ENCODE peak calls at places on chromosome 15, in ten cellular contexts. One of them, this sample, is unnamed.

GRCh38 chr15:89179966-89180875 is 41.2 kb downstream of the RLBP1 start:
- DNase-seq in cardiac muscle cell: no peak
- DNase-seq in OCI-LY7: no peak
- DNase-seq in uterus: no peak
- DNase-seq in ovary: no peak
- DNase-seq in MM.1S: no peak
- DNase-seq in heart left ventricle: no peak
- DNase-seq in prostate gland: no peak
- DNase-seq in PC-9: no peak
- DNase-seq in upper lobe of right lung: no peak
- DNase-seq in this sample: no peak

GRCh38 chr15:101393172-101393571 is 96.3 kb downstream of the PCSK6 start:
- DNase-seq in OCI-LY7: no peak
- DNase-seq in prostate gland: no peak
- DNase-seq in heart left ventricle: no peak
- DNase-seq in cardiac muscle cell: no peak
- DNase-seq in PC-9: no peak
- DNase-seq in MM.1S: no peak
- DNase-seq in upper lobe of right lung: peak
- DNase-seq in uterus: no peak
- DNase-seq in ovary: no peak
- DNase-seq in this sample: no peak

GRCh38 chr15:68352401-68353062 is 75.0 kb downstream of the FEM1B start:
- DNase-seq in upper lobe of right lung: no peak
- DNase-seq in MM.1S: no peak
- DNase-seq in ovary: peak
- DNase-seq in prostate gland: peak
- DNase-seq in heart left ventricle: no peak
- DNase-seq in cardiac muscle cell: no peak
- DNase-seq in uterus: peak
- DNase-seq in OCI-LY7: peak
- DNase-seq in PC-9: peak
- DNase-seq in this sample: no peak

GRCh38 chr15:83378921-83379561 is 68.1 kb upstream of the SH3GL3 start:
- DNase-seq in heart left ventricle: no peak
- DNase-seq in ovary: no peak
- DNase-seq in MM.1S: no peak
- DNase-seq in PC-9: peak
- DNase-seq in cardiac muscle cell: no peak
- DNase-seq in upper lobe of right lung: no peak
- DNase-seq in uterus: no peak
- DNase-seq in OCI-LY7: no peak
- DNase-seq in prostate gland: no peak
- DNase-seq in this sample: peak

GRCh38 chr15:38668433-38669159 is 104.0 kb upstream of the RASGRP1 start:
- DNase-seq in ovary: no peak
- DNase-seq in heart left ventricle: no peak
- DNase-seq in OCI-LY7: no peak
- DNase-seq in cardiac muscle cell: no peak
- DNase-seq in PC-9: no peak
- DNase-seq in uterus: no peak
- DNase-seq in MM.1S: no peak
- DNase-seq in upper lobe of right lung: no peak
- DNase-seq in prostate gland: no peak
- DNase-seq in this sample: no peak

GRCh38 chr15:39783244-39783820 is 691 bp upstream of the FSIP1 start:
- DNase-seq in OCI-LY7: peak
- DNase-seq in prostate gland: no peak
- DNase-seq in MM.1S: peak
- DNase-seq in ovary: no peak
- DNase-seq in cardiac muscle cell: no peak
- DNase-seq in upper lobe of right lung: no peak
- DNase-seq in PC-9: no peak
- DNase-seq in heart left ventricle: no peak
- DNase-seq in uterus: no peak
- DNase-seq in this sample: no peak

GRCh38 chr15:51620647-51621046 is 1.9 kb downstream of the DMXL2 start:
- DNase-seq in OCI-LY7: no peak
- DNase-seq in heart left ventricle: no peak
- DNase-seq in MM.1S: no peak
- DNase-seq in upper lobe of right lung: no peak
- DNase-seq in cardiac muscle cell: no peak
- DNase-seq in prostate gland: no peak
- DNase-seq in ovary: no peak
- DNase-seq in PC-9: no peak
- DNase-seq in uterus: no peak
- DNase-seq in this sample: no peak

GRCh38 chr15:43514241-43515057 is 3.0 kb upstream of the MAP1A start:
- DNase-seq in MM.1S: peak
- DNase-seq in upper lobe of right lung: peak
- DNase-seq in heart left ventricle: peak
- DNase-seq in cardiac muscle cell: peak
- DNase-seq in uterus: no peak
- DNase-seq in OCI-LY7: peak
- DNase-seq in PC-9: no peak
- DNase-seq in prostate gland: no peak
- DNase-seq in ovary: no peak
- DNase-seq in this sample: no peak

GRCh38 chr15:50353251-50353998 is 1.6 kb downstream of the GABPB1 start:
- DNase-seq in prostate gland: no peak
- DNase-seq in ovary: no peak
- DNase-seq in PC-9: peak
- DNase-seq in upper lobe of right lung: no peak
- DNase-seq in OCI-LY7: peak
- DNase-seq in uterus: no peak
- DNase-seq in heart left ventricle: no peak
- DNase-seq in MM.1S: peak
- DNase-seq in cardiac muscle cell: peak
- DNase-seq in this sample: no peak

GRCh38 chr15:51229907-51230328 is 108.5 kb downstream of the CYP19A1 start:
- DNase-seq in prostate gland: no peak
- DNase-seq in OCI-LY7: peak
- DNase-seq in PC-9: no peak
- DNase-seq in ovary: no peak
- DNase-seq in MM.1S: peak
- DNase-seq in uterus: no peak
- DNase-seq in upper lobe of right lung: no peak
- DNase-seq in cardiac muscle cell: peak
- DNase-seq in heart left ventricle: no peak
- DNase-seq in this sample: no peak

GRCh38 chr15:90924375-90924774 is 8.0 kb downstream of the HDDC3 start:
- DNase-seq in heart left ventricle: no peak
- DNase-seq in uterus: no peak
- DNase-seq in cardiac muscle cell: no peak
- DNase-seq in prostate gland: no peak
- DNase-seq in OCI-LY7: no peak
- DNase-seq in ovary: no peak
- DNase-seq in upper lobe of right lung: no peak
- DNase-seq in PC-9: no peak
- DNase-seq in MM.1S: no peak
- DNase-seq in this sample: no peak

GRCh38 chr15:23566070-23567050 is 886 bp downstream of the MKRN3 start:
- DNase-seq in prostate gland: no peak
- DNase-seq in OCI-LY7: no peak
- DNase-seq in ovary: no peak
- DNase-seq in cardiac muscle cell: no peak
- DNase-seq in heart left ventricle: no peak
- DNase-seq in MM.1S: no peak
- DNase-seq in uterus: peak
- DNase-seq in PC-9: peak
- DNase-seq in upper lobe of right lung: peak
- DNase-seq in this sample: no peak

GRCh38 chr15:23561914-23562313 is 3.6 kb upstream of the MKRN3 start:
- DNase-seq in ovary: no peak
- DNase-seq in MM.1S: no peak
- DNase-seq in cardiac muscle cell: no peak
- DNase-seq in PC-9: no peak
- DNase-seq in uterus: no peak
- DNase-seq in upper lobe of right lung: no peak
- DNase-seq in heart left ventricle: no peak
- DNase-seq in OCI-LY7: no peak
- DNase-seq in prostate gland: no peak
- DNase-seq in this sample: no peak

GRCh38 chr15:23567921-23568320 is 2.4 kb downstream of the MKRN3 start:
- DNase-seq in PC-9: no peak
- DNase-seq in MM.1S: no peak
- DNase-seq in ovary: no peak
- DNase-seq in uterus: no peak
- DNase-seq in cardiac muscle cell: no peak
- DNase-seq in OCI-LY7: no peak
- DNase-seq in prostate gland: no peak
- DNase-seq in upper lobe of right lung: no peak
- DNase-seq in heart left ventricle: no peak
- DNase-seq in this sample: no peak

GRCh38 chr15:23565395-23566069 is at the start of gene MKRN3:
- DNase-seq in uterus: no peak
- DNase-seq in upper lobe of right lung: peak
- DNase-seq in prostate gland: no peak
- DNase-seq in heart left ventricle: no peak
- DNase-seq in PC-9: peak
- DNase-seq in ovary: no peak
- DNase-seq in OCI-LY7: no peak
- DNase-seq in MM.1S: no peak
- DNase-seq in cardiac muscle cell: no peak
- DNase-seq in this sample: no peak

GRCh38 chr15:23564798-23565394 is 578 bp upstream of the MKRN3 start:
- DNase-seq in OCI-LY7: no peak
- DNase-seq in uterus: no peak
- DNase-seq in MM.1S: no peak
- DNase-seq in prostate gland: no peak
- DNase-seq in ovary: no peak
- DNase-seq in PC-9: no peak
- DNase-seq in upper lobe of right lung: no peak
- DNase-seq in cardiac muscle cell: no peak
- DNase-seq in heart left ventricle: no peak
- DNase-seq in this sample: no peak
- H3K27ac ChIP-seq in OCI-LY7: no peak
- H3K27ac ChIP-seq in uterus: no peak
- H3K27ac ChIP-seq in MM.1S: no peak
- H3K27ac ChIP-seq in prostate gland: no peak
- H3K27ac ChIP-seq in ovary: no peak
- H3K27ac ChIP-seq in PC-9: peak
- H3K27ac ChIP-seq in upper lobe of right lung: peak
- H3K27ac ChIP-seq in cardiac muscle cell: no peak
- H3K27ac ChIP-seq in heart left ventricle: no peak
- H3K27ac ChIP-seq in this sample: no peak

DNA sequence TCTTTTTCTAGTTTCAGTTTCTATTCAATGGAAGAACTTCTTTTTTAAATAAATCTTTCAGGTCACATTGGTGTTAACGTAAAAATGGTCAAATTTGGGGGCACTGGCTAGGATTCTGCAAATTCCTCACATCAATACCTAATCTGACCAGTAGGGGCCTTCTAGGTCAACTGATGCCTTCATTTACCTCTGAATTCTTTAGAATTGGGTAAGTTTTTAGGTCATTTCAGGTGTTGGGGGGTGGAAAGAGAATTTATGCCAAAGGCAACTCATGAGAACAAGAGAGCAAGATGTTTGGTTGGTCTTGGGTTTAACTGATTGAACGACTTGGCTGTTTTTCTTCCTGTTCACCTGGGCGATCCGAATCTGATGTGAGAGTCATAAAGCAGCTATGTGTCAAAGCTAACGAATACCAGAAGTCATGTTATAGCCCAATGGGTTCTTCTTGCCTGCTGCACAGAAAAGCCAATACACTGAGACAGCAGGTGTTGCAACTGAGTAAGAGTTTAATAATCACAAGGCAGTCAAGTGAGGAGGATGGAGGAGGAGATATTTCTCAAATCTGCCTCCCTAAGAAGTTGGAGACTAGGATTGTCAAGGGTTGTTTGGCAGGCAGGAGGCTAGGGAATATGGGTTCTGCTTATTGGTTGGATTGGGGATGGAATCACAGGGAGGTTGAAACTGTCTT is 15.3 kb downstream of the LRRC49 start:
- DNase-seq in PC-9: no peak
- DNase-seq in prostate gland: no peak
- DNase-seq in uterus: no peak
- DNase-seq in heart left ventricle: no peak
- DNase-seq in upper lobe of right lung: no peak
- DNase-seq in cardiac muscle cell: no peak
- DNase-seq in ovary: no peak
- DNase-seq in OCI-LY7: no peak
- DNase-seq in MM.1S: no peak
- DNase-seq in this sample: no peak
- TF ChIP-seq CTCF in PC-9: peak
- TF ChIP-seq CTCF in prostate gland: no peak
- TF ChIP-seq CTCF in uterus: no peak
- TF ChIP-seq CTCF in heart left ventricle: no peak
- TF ChIP-seq CTCF in upper lobe of right lung: no peak
- TF ChIP-seq CTCF in cardiac muscle cell: no peak
- TF ChIP-seq CTCF in ovary: no peak
- TF ChIP-seq CTCF in OCI-LY7: peak
- TF ChIP-seq CTCF in MM.1S: peak
- TF ChIP-seq CTCF in this sample: no peak

GRCh38 chr15:100373037-100373896 is 31.5 kb upstream of the ADAMTS17 start:
- DNase-seq in PC-9: no peak
- DNase-seq in OCI-LY7: no peak
- DNase-seq in uterus: no peak
- DNase-seq in prostate gland: no peak
- DNase-seq in heart left ventricle: no peak
- DNase-seq in cardiac muscle cell: no peak
- DNase-seq in MM.1S: no peak
- DNase-seq in upper lobe of right lung: no peak
- DNase-seq in ovary: peak
- DNase-seq in this sample: no peak

GRCh38 chr15:100373942-100374341 is 32.2 kb upstream of the ADAMTS17 start:
- DNase-seq in OCI-LY7: no peak
- DNase-seq in cardiac muscle cell: no peak
- DNase-seq in prostate gland: no peak
- DNase-seq in upper lobe of right lung: no peak
- DNase-seq in MM.1S: no peak
- DNase-seq in heart left ventricle: no peak
- DNase-seq in PC-9: no peak
- DNase-seq in ovary: no peak
- DNase-seq in uterus: peak
- DNase-seq in this sample: no peak

DNA sequence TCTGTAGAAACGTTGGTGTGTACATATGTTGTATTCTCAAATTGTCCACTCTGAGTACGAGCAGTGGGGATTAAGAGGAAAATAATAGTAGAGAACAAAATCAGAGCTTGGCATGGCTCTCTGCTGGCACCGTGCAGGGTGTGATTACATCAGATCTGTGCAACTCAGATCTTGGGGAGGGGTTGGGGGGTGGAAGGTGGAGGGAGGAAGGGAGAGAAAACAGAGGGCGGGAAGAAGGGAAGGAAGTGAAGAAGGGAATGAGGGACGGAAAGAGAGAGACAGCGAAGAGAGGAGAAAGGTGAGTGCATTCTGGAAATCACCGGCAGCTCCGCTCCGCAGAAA is 30.9 kb upstream of the ADAMTS17 start:
- DNase-seq in cardiac muscle cell: no peak
- DNase-seq in OCI-LY7: no peak
- DNase-seq in heart left ventricle: no peak
- DNase-seq in ovary: no peak
- DNase-seq in prostate gland: peak
- DNase-seq in upper lobe of right lung: no peak
- DNase-seq in uterus: peak
- DNase-seq in MM.1S: no peak
- DNase-seq in PC-9: no peak
- DNase-seq in this sample: no peak
- H3K4me3 ChIP-seq in cardiac muscle cell: no peak
- H3K4me3 ChIP-seq in OCI-LY7: no peak
- H3K4me3 ChIP-seq in heart left ventricle: no peak
- H3K4me3 ChIP-seq in ovary: peak
- H3K4me3 ChIP-seq in prostate gland: peak
- H3K4me3 ChIP-seq in upper lobe of right lung: peak
- H3K4me3 ChIP-seq in uterus: peak
- H3K4me3 ChIP-seq in MM.1S: no peak
- H3K4me3 ChIP-seq in PC-9: no peak
- H3K4me3 ChIP-seq in this sample: no peak

GRCh38 chr15:63373866-63374548 is 7.6 kb downstream of the CA12 start:
- DNase-seq in upper lobe of right lung: no peak
- DNase-seq in PC-9: no peak
- DNase-seq in heart left ventricle: no peak
- DNase-seq in MM.1S: no peak
- DNase-seq in ovary: no peak
- DNase-seq in uterus: no peak
- DNase-seq in prostate gland: no peak
- DNase-seq in cardiac muscle cell: no peak
- DNase-seq in OCI-LY7: no peak
- DNase-seq in this sample: no peak
- H3K27ac ChIP-seq in upper lobe of right lung: no peak
- H3K27ac ChIP-seq in PC-9: no peak
- H3K27ac ChIP-seq in heart left ventricle: no peak
- H3K27ac ChIP-seq in MM.1S: no peak
- H3K27ac ChIP-seq in ovary: no peak
- H3K27ac ChIP-seq in uterus: no peak
- H3K27ac ChIP-seq in prostate gland: peak
- H3K27ac ChIP-seq in cardiac muscle cell: no peak
- H3K27ac ChIP-seq in OCI-LY7: no peak
- H3K27ac ChIP-seq in this sample: peak

This sample was measured in kidney.